ENCODE peak calls at places on chromosomes 7 and 10, in six cellular contexts. X, M, T, K, A and L are unnamed samples.

GRCh38 chr10:5692476-5693358 is 8.1 kb downstream of the TASOR2 start:
- DNase-seq in X (peak), M (peak), T (peak), K (peak), A (peak), L (peak)

GRCh38 chr10:64502936-64503335 is 981.7 kb downstream of the REEP3 start:
- DNase-seq in X (no peak), M (no peak), T (no peak), K (no peak), A (no peak), L (no peak)

GRCh38 chr10:59007307-59008025 is 169.0 kb upstream of the PHYHIPL start:
- DNase-seq in X (no peak), M (no peak), T (no peak), K (no peak), A (no peak), L (no peak)

GRCh38 chr10:10598297-10598696 is 419.4 kb upstream of the CELF2 start:
- DNase-seq in X (no peak), M (no peak), T (no peak), K (no peak), A (no peak), L (peak)

GRCh38 chr10:51077507-51077906 is 3.2 kb downstream of the PRKG1 start:
- DNase-seq in X (no peak), M (no peak), T (no peak), K (no peak), A (no peak), L (no peak)

GRCh38 chr10:97882142-97883091 is 32.8 kb downstream of the GOLGA7B start:
- DNase-seq in X (no peak), M (no peak), T (no peak), K (peak), A (no peak), L (no peak)

GRCh38 chr7:26959290-26959689 is 94.9 kb upstream of the SKAP2 start:
- DNase-seq in X (no peak), M (no peak), T (no peak), K (no peak), A (no peak), L (no peak)

GRCh38 chr10:88095291-88095721 is 231.9 kb downstream of the PTEN start:
- DNase-seq in X (no peak), M (no peak), T (peak), K (peak), A (no peak), L (no peak)

GRCh38 chr7:77326131-77326530 is 90.0 kb downstream of the GSAP start:
- DNase-seq in X (no peak), M (no peak), T (no peak), K (no peak), A (no peak), L (no peak)

GRCh38 chr7:13639416-13639815 is 350.1 kb downstream of the ETV1 start:
- DNase-seq in X (no peak), M (no peak), T (peak), K (no peak), A (no peak), L (no peak)

GRCh38 chr10:59907918-59908807 is 1.8 kb upstream of the CCDC6 start:
- DNase-seq in X (peak), M (peak), T (peak), K (peak), A (peak), L (peak)

GRCh38 chr7:44881610-44882009 is 3.7 kb downstream of the PURB start:
- DNase-seq in X (no peak), M (no peak), T (no peak), K (peak), A (no peak), L (no peak)

GRCh38 chr10:125260260-125260659 is 99.9 kb upstream of the CTBP2 start:
- DNase-seq in X (no peak), M (no peak), T (no peak), K (no peak), A (no peak), L (no peak)

GRCh38 chr10:71254834-71255539 is 42.6 kb downstream of the UNC5B start:
- DNase-seq in X (no peak), M (no peak), T (no peak), K (no peak), A (no peak), L (no peak)

GRCh38 chr7:118185163-118185860 is 1.3 kb downstream of the LSM8 start:
- DNase-seq in X (no peak), M (no peak), T (no peak), K (peak), A (no peak), L (no peak)

GRCh38 chr10:70518695-70519094 is 40.1 kb downstream of the PALD1 start:
- DNase-seq in X (no peak), M (no peak), T (no peak), K (no peak), A (no peak), L (no peak)

GRCh38 chr7:91351374-91351773 is 87.1 kb downstream of the FZD1 start:
- DNase-seq in X (no peak), M (no peak), T (no peak), K (peak), A (no peak), L (no peak)

GRCh38 chr10:43421519-43421918 is 12.5 kb upstream of the HNRNPF start:
- DNase-seq in X (no peak), M (no peak), T (no peak), K (no peak), A (no peak), L (no peak)

GRCh38 chr7:134605978-134606923 is 40.4 kb upstream of the BPGM start:
- DNase-seq in X (peak), M (peak), T (peak), K (peak), A (peak), L (peak)

GRCh38 chr10:76422769-76423168 is 991.3 kb downstream of the LRMDA start:
- DNase-seq in X (no peak), M (no peak), T (no peak), K (no peak), A (no peak), L (no peak)

GRCh38 chr7:157984138-157984913 is 603.3 kb downstream of the PTPRN2 start:
- DNase-seq in X (no peak), M (no peak), T (no peak), K (no peak), A (no peak), L (no peak)

GRCh38 chr10:95663496-95663895 is 7.0 kb upstream of the ALDH18A1 start:
- DNase-seq in X (no peak), M (no peak), T (no peak), K (no peak), A (no peak), L (no peak)

GRCh38 chr10:27771231-27771630 is 25.6 kb upstream of the MKX start:
- DNase-seq in X (no peak), M (no peak), T (no peak), K (no peak), A (no peak), L (no peak)

GRCh38 chr7:27784399-27785053 is 44.6 kb downstream of the TAX1BP1 start:
- DNase-seq in X (peak), M (no peak), T (peak), K (peak), A (peak), L (peak)

GRCh38 chr7:55464422-55464821 is 99.3 kb downstream of the LANCL2 start:
- DNase-seq in X (no peak), M (no peak), T (no peak), K (no peak), A (no peak), L (no peak)

GRCh38 chr7:155975490-155975889 is 163.2 kb upstream of the SHH start:
- DNase-seq in X (no peak), M (no peak), T (no peak), K (no peak), A (no peak), L (no peak)

GRCh38 chr7:35727571-35727970 is 32.6 kb upstream of the HERPUD2 start:
- DNase-seq in X (no peak), M (no peak), T (no peak), K (no peak), A (peak), L (peak)

GRCh38 chr10:23694921-23695824 is 256.3 kb downstream of the OTUD1 start:
- DNase-seq in X (peak), M (no peak), T (peak), K (no peak), A (no peak), L (no peak)

DNA sequence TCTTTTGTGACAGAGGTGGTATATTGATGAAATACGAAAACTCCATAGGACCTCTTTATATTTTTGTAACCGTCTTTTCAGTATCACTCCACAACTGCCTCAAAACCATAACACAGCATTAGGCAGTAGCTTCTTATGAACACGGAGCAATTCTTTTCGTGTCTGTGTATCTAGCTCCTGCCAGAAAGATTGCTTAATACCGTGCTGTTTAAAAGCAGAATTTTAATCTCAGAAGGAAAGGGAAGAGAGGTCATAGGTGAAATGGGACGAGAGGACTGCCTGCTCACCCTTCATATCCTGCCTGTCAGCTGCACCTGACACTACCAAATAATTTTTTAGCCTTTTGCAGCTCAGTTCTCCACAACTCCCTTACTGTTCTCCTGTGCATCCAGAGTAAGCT is 200.7 kb downstream of the DNAH11 start:
- DNase-seq in X (no peak), M (no peak), T (no peak), K (peak), A (no peak), L (no peak)
- TF ChIP-seq CTCF in X (no peak), M (no peak), T (no peak), K (no peak), A (no peak), L (no peak)

DNA sequence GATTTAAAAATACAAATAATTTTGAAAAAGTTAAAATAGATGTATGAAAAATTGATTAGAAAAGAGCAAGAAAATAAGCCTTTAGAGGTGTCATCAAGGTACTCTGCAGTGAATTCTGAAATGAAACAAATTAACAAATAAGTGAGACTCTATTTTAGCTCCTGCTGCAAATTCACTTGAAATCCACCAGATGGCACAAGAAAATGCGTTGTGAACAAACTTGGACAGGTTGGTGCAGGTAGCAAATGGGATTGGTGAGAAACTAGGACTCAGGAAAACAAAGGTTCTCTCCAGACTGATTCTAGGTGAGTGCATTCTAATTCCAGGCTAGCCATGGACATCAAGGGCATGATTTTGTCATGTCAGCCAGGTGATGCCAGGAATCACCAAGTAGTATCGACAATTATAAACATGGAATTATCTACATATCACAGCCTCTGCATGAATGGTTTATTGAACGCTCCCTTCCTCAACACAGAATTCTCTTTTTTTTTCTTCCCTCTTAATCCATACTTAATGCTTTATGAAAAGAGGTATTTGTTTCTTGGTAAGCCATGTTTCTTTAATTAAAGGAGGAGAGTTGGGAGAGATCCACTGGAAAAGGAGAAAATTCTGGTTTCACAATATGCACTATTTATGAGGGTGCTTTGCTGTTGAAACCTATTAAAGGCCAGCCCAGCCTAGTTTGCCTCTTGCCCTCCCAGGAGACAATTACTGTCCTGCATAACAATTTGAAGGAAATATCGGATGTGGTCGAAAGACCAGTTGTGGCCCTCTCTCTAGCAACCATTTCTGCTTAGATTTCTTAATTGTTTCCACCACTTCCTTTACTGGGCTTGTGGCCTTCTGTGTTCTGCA is 118.1 kb downstream of the ZNF365 start:
- DNase-seq in X (no peak), M (no peak), T (peak), K (peak), A (peak), L (peak)
- TF ChIP-seq CTCF in X (no peak), M (peak), T (peak), K (peak), A (peak), L (peak)

GRCh38 chr10:104018471-104018870 is 51.5 kb downstream of the SLK start:
- DNase-seq in X (no peak), M (no peak), T (no peak), K (no peak), A (no peak), L (no peak)

GRCh38 chr10:104011904-104012303 is 45.0 kb downstream of the SLK start:
- DNase-seq in X (no peak), M (no peak), T (no peak), K (no peak), A (no peak), L (no peak)

DNA sequence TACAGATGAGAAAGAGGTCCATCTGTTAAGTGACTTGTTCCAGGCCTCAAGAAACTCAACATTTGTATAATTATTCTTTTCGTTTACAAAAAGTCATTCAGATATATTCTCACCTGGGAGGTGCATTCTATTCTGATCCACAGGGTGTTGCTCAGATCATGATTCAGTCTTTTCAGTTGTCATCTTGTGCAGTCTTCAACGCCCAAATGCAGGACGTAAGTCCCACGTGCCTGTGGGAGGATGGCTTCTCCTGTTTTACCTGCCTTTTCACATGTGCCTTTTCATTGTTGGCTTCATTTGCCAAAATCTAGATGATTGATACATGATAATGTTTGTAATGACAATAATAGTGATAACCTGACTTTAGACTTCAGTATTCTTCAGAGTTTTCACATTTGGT is 46.5 kb downstream of the SLK start:
- DNase-seq in X (no peak), M (no peak), T (no peak), K (no peak), A (no peak), L (no peak)
- TF ChIP-seq CTCF in X (no peak), M (no peak), T (no peak), K (no peak), A (no peak), L (no peak)

GRCh38 chr10:3708830-3709229 is 76.2 kb downstream of the KLF6 start:
- DNase-seq in X (no peak), M (no peak), T (no peak), K (peak), A (no peak), L (no peak)
- TF ChIP-seq CTCF in X (no peak), M (no peak), T (no peak), K (no peak), A (no peak), L (no peak)

DNA sequence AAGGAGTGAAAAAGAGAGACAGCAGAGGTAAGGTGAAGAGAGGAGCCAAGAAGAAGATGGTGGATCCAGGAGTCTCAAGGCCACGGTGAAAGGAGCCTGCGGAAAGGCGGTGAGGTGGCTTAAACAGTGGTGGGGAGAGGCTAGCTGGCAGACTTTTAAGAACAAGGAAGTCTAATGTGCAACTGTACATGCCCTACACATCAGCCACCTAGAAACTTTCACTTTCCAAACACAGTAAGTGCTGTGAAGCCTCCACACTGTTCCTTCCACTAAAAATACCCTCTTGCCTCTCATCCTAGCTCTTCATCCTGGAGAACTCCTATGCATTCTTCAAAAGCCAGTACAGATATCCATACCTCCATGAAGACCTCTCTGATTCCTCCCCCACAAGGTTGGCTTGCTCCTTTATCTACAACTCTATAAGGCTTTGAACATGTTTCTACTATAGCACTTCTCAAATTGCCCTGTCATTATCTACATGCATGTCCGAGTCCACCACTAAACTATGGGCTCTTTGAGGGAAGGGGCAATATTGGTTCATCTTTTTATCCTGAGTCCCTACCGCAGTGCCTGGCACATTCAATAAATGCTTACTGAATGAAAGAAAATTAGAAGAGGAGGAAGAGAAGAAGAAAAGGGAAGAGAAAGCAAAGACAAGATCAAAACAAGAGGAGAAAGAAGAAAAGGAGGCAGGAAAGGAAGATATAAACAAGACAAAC is 54.3 kb downstream of the DNAJC12 start:
- DNase-seq in X (no peak), M (no peak), T (no peak), K (no peak), A (peak), L (no peak)
- TF ChIP-seq CTCF in X (no peak), M (no peak), T (no peak), K (no peak), A (no peak), L (no peak)

GRCh38 chr10:102670065-102670400 is 25.8 kb downstream of the TRIM8 start:
- DNase-seq in X (no peak), M (no peak), T (no peak), K (no peak), A (no peak), L (no peak)
- TF ChIP-seq CTCF in X (no peak), M (no peak), T (no peak), K (no peak), A (no peak), L (no peak)

GRCh38 chr10:68271104-68271882 is 39.4 kb upstream of the ATOH7 start:
- DNase-seq in X (no peak), M (no peak), T (peak), K (no peak), A (no peak), L (no peak)
- TF ChIP-seq CTCF in X (no peak), M (no peak), T (no peak), K (no peak), A (no peak), L (no peak)

GRCh38 chr7:122902751-122903495 is 16.7 kb upstream of the CADPS2 start:
- DNase-seq in X (no peak), M (no peak), T (no peak), K (no peak), A (no peak), L (no peak)
- TF ChIP-seq CTCF in X (peak), M (no peak), T (no peak), K (no peak), A (no peak), L (no peak)

DNA sequence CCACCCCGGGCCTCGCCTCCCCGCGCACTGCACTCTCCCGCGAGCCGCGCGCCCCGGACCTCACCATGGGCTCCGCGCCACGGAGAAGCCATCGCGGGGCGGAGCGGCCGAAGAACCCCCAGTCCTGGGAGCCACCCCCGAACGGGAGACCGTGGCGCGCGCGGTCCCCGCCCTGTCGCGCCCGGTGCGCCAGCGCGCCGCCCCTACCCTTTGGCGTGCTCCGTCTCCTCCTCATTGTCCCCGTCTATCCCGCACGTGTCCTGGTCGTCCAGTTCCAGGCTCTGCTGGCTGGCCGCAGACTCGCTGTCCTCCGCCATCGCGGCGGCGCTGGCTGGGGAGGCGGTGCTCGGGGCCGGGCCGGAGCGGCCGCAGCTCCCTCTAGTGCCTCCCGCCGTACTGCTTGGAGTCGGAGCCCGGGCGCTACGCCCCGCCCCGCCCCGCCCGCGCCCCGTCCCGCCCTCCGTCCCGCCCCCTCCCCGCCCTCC is at the start of gene NMT2:
- DNase-seq in X (no peak), M (no peak), T (no peak), K (peak), A (no peak), L (no peak)
- TF ChIP-seq CTCF in X (peak), M (peak), T (peak), K (peak), A (peak), L (no peak)